ENCODE peak calls at places on chromosomes 7 and 10, in seven cellular contexts. U, M, A, I, L, O and F are unnamed samples. For H3K9me2 and H4K20me1, the result is how much of the 10 kb centered on the place peaks cover.

GRCh38 chr7:152859781-152860191 is 100.2 kb downstream of the ACTR3B start:
- DNase-seq in A (peak), O (peak), U (no peak), I (no peak), L (peak), M (peak), F (peak)

GRCh38 chr10:84825330-84825729 is 496.9 kb downstream of the CCSER2 start:
- DNase-seq in L (peak), U (peak), I (no peak), M (peak), A (no peak), O (no peak), F (no peak)

GRCh38 chr10:47207280-47207613 is 92.8 kb upstream of the GDF10 start:
- DNase-seq in A (no peak), L (no peak), I (no peak), M (no peak), O (no peak), U (peak), F (no peak)

GRCh38 chr7:50782376-50783208 is at the start of gene GRB10:
- DNase-seq in A (no peak), L (peak), O (peak), U (peak), M (peak), I (no peak), F (no peak)

GRCh38 chr7:151704284-151704968 is 172.5 kb downstream of the PRKAG2 start:
- DNase-seq in M (no peak), A (no peak), L (peak), I (no peak), U (no peak), O (no peak), F (no peak)

GRCh38 chr7:29457565-29457971 is 106.1 kb upstream of the PRR15 start:
- DNase-seq in L (no peak), O (no peak), U (no peak), M (peak), I (no peak), A (no peak), F (no peak)

GRCh38 chr10:6416892-6417512 is 163.1 kb downstream of the PRKCQ start:
- DNase-seq in U (peak), I (peak), L (peak), A (peak), M (peak), O (peak), F (peak)

GRCh38 chr7:133135451-133135850 is 53.6 kb upstream of the CHCHD3 start:
- DNase-seq in O (no peak), U (no peak), L (no peak), I (no peak), A (no peak), M (peak), F (no peak)

GRCh38 chr10:131431978-131432690 is 120.6 kb upstream of the TCERG1L start:
- DNase-seq in M (no peak), I (no peak), O (no peak), L (no peak), U (no peak), A (no peak), F (no peak)
- H3K9me2 ChIP-seq in M (under half), I (under half), O (under half), L (under half), U (under half), A (under half), F (under half)

DNA sequence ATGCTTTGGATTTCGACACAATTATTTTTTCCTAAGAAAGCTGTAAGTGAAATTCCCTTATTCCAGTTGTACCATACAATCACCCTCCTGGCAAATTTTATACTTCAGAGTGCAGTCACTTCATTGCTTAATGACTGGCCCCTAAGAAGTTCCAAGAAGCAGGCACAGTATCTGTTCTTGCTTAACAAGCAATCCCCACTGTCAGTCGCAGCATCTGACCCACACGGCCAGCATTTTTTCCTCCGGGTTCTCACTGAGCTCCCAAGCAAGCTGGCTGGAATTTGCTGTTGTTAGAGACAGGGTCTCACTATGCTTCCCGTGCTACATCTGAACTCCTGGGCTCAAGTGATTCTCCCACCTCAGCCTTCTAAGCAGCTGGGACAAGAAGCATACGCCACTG is 163.3 kb downstream of the PARD3 start:
- DNase-seq in I (no peak), O (peak), M (peak), U (no peak), A (no peak), L (no peak), F (no peak)
- H4K20me1 ChIP-seq in I (under half), O (under half), M (under half), U (under half), A (under half), L (under half), F (under half)

GRCh38 chr10:95399167-95399566 is 108.4 kb upstream of the PDLIM1 start:
- DNase-seq in O (no peak), A (no peak), U (no peak), I (no peak), L (no peak), M (no peak), F (no peak)

GRCh38 chr10:95400789-95401188 is 110.0 kb upstream of the PDLIM1 start:
- DNase-seq in A (no peak), U (no peak), O (no peak), L (no peak), I (no peak), M (no peak), F (no peak)

GRCh38 chr10:95394161-95394880 is 103.5 kb upstream of the PDLIM1 start:
- DNase-seq in M (peak), I (no peak), U (no peak), L (no peak), O (no peak), A (no peak), F (no peak)

GRCh38 chr10:95395947-95396449 is 105.2 kb upstream of the PDLIM1 start:
- DNase-seq in A (no peak), U (no peak), I (no peak), L (no peak), O (no peak), M (no peak), F (no peak)

GRCh38 chr10:95397747-95398146 is 106.9 kb upstream of the PDLIM1 start:
- DNase-seq in O (no peak), A (no peak), M (peak), L (no peak), I (no peak), U (no peak), F (no peak)
- H3K9me2 ChIP-seq in O (under half), A (under half), M (under half), L (under half), I (under half), U (under half), F (under half)

GRCh38 chr7:86991844-86992243 is 67.6 kb downstream of the ELAPOR2 start:
- DNase-seq in L (no peak), M (no peak), O (no peak), U (no peak), A (no peak), I (no peak), F (no peak)
- H4K20me1 ChIP-seq in L (under half), M (under half), O (under half), U (under half), A (under half), I (under half), F (under half)

DNA sequence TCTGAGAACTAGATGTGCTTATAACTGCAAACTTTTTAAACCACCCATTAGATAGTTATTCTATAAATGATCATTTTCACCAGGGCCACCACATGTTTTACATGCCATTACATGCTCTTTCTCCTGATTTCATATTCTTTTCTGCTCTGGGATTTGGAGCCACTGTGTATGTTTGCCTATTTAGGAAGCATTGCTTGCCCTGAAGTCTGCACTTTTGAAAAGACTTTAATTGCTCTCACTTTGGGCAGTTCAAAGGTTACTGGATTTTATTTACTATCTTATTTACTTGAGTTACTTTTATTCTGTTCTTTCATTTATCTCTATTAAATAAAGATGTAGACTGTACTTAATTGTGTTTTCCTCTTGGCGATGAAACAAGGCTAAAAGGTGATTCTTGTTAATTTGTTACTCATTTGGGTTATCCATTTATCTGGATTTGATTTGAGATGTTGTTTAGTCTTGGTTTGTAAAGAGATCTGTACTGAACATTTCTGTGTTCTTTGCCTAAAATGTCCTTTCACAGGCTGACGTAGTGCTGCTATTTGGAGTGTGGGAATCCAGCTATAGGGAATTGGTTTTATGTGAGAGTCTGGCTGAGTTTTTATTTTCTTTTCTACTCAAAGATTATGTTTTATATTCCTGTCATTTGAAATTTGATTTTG is 88.8 kb downstream of the SUGCT start:
- DNase-seq in O (no peak), M (no peak), A (no peak), L (no peak), U (no peak), I (no peak), F (no peak)
- H3K9me2 ChIP-seq in O (under half), M (under half), A (under half), L (under half), U (under half), I (under half), F (under half)

DNA sequence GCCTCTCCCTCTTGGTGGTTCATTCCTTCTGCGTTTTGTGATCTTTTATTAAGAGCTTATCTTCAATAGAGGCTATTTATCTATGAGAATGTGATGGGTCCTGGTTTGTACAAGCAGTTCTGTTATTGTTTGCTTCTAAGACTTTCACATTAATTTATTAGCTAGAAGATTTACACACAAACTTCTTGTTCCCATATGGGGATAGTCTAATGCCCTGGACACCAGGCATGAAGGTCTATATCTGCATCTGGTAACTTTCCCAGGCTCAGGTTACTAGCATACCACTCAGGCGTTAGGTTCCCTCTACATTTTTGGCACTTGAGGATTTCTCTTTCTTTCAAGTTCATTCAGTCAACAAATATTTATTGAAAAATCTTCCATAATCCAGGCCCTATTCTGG is 7.7 kb downstream of the XPNPEP1 start:
- DNase-seq in A (no peak), L (no peak), O (no peak), M (no peak), U (no peak), I (no peak), F (no peak)
- H4K20me1 ChIP-seq in A (under half), L (under half), O (under half), M (under half), U (under half), I (under half), F (under half)

DNA sequence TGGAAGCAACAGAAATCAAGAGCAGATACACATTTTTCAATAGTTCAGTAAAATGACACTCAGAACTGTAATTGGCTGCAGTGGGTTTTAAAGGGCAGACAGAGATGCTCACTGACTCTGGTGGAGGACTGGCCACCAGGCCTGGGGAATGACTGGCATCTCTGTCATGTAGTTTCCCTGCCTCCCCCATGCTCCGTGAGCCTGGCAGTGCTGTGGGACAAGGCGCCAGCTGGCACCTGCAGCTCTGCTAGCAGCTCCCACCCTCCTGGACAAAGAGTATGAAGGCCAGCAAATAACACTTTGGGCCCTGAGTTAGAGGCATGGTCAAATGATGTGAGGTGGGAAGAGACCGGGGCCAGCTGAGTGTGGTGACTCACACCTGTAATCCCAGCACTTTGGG is 15.0 kb downstream of the TSPAN33 start:
- DNase-seq in O (no peak), I (no peak), U (no peak), L (no peak), A (no peak), M (no peak), F (no peak)
- H3K9me2 ChIP-seq in O (under half), I (under half), U (under half), L (under half), A (under half), M (under half), F (under half)

GRCh38 chr10:103648951-103649532 is 155.5 kb downstream of the NEURL1 start:
- DNase-seq in O (no peak), U (no peak), L (no peak), I (no peak), M (peak), A (no peak), F (no peak)
- H4K20me1 ChIP-seq in O (under half), U (under half), L (under half), I (under half), M (under half), A (under half), F (under half)

DNA sequence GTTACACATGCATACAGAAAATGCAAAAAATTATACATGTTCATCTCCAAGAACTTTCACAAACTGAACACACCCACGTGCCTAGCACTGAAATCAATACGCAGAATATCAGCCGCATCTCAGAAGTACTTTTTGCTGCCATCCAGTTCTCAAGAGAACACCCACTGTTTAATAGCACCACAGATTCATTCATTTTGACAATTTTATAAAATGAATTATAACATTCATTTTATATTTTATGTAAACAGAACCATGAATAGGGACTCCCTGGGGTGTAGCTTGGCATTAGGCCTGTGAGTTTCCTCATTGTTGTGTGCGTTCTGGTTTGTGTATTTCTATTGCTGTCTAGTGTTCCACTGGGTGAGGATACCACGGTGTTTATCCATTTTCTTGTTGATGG is 77.3 kb upstream of the PIP4K2A start:
- DNase-seq in U (no peak), A (no peak), I (no peak), L (no peak), O (no peak), M (no peak), F (no peak)
- H3K9me2 ChIP-seq in U (under half), A (under half), I (under half), L (under half), O (under half), M (under half), F (under half)